ENCODE peak calls at places on chromosomes 7 and 10, in seven cellular contexts. J is pancreas; Q is cardiac fibroblast; F is right lobe of liver; C is CD8-positive, alpha-beta T cell; T is cardiac muscle cell; E is ascending aorta. G is an unnamed sample.

GRCh38 chr10:62457598-62457997 is 83.4 kb downstream of the ZNF365 start:
- DNase-seq in J (no peak), Q (no peak), F (no peak), C (no peak), T (no peak), E (no peak), G (no peak)

GRCh38 chr7:158034571-158034970 is 553.1 kb downstream of the PTPRN2 start:
- DNase-seq in J (no peak), Q (no peak), F (no peak), C (no peak), T (no peak), E (no peak), G (no peak)

GRCh38 chr10:86657396-86658011 is 3.2 kb downstream of the OPN4 start:
- DNase-seq in J (no peak), Q (peak; percentile 57), F (no peak), C (no peak), T (no peak), E (peak; percentile 6), G (no peak)

GRCh38 chr7:91780526-91780925 is 100.0 kb downstream of the MTERF1 start:
- DNase-seq in J (no peak), Q (no peak), F (no peak), C (no peak), T (no peak), E (no peak), G (no peak)

GRCh38 chr7:135704074-135704473 is 23.9 kb downstream of the SLC13A4 start:
- DNase-seq in J (no peak), Q (no peak), F (no peak), C (no peak), T (no peak), E (no peak), G (no peak)

GRCh38 chr10:98264378-98265065 is 3.5 kb downstream of the LOXL4 start:
- DNase-seq in J (no peak), Q (no peak), F (no peak), C (no peak), T (no peak), E (no peak), G (no peak)

GRCh38 chr10:21517134-21517982 is 8.1 kb downstream of the SKIDA1 start:
- DNase-seq in J (peak; percentile 47), Q (peak; percentile 51), F (peak; percentile 80), C (no peak), T (peak; percentile 77), E (no peak), G (no peak)

GRCh38 chr7:107506683-107507339 is 37.0 kb downstream of the GPR22 start:
- DNase-seq in J (peak; percentile 80), Q (no peak), F (no peak), C (no peak), T (no peak), E (no peak), G (no peak)

GRCh38 chr10:111593578-111593977 is 516.7 kb downstream of the ADRA2A start:
- DNase-seq in J (no peak), Q (peak; percentile 17), F (no peak), C (no peak), T (no peak), E (no peak), G (no peak)

GRCh38 chr10:132536241-132536963 is 1.2 kb upstream of the INPP5A start:
- DNase-seq in J (no peak), Q (no peak), F (peak; percentile 63), C (no peak), T (peak; percentile 51), E (no peak), G (no peak)

GRCh38 chr7:99011341-99011705 is 132.6 kb downstream of the SMURF1 start:
- DNase-seq in J (no peak), Q (no peak), F (no peak), C (no peak), T (no peak), E (no peak), G (no peak)

DNA sequence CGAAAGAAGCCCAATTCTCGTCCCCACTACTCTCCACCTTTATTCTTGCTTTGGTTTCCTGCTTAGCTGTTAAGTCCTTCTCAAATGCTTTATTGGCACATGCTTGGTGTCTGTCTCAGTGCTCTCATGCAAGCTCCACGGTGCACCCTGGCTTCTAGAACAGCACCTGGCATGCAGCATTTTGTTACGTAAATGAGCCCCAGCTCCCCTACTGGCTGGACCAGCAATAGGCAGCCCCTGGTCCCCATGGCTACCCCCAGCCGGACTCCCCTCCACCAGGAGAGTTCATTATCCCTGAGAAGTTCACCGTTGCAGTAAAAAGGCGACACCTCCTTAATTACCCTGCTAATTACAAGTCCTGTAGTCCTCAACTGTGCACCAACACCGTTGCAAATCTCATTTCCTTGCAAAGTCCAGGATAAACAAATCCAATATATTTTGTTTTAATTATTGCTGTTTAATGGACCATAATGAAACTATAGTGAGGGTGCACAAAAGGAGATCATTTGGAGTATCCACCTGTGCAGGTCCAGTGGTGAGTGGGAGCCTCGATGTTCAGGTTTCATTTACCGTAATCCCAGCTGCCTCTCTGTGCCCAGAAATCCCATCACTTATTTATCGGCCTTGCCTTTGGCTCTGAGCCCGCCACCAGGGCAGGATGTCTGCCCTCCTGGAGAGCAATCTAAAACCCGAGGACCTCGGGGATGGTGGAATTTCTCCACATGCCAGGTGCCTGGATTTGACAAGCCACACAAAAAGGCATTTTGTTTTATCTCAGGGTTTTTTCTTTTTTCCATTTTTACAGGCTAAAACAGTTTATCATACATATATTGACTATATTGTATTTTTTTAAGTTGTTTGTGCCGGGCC is 12.8 kb upstream of the DRGX start:
- DNase-seq in J (peak; percentile 29), Q (no peak), F (no peak), C (no peak), T (peak; percentile 11), E (no peak), G (no peak)
- TF ChIP-seq CTCF in J (no peak), Q (no peak), F (peak; percentile 18), C (no peak), T (peak; percentile 30), E (no peak), G (no peak)

GRCh38 chr7:2821161-2821841 is 22.8 kb downstream of the GNA12 start:
- DNase-seq in J (peak; percentile 68), Q (peak; percentile 94), F (no peak), C (no peak), T (no peak), E (no peak), G (no peak)
- TF ChIP-seq CTCF in J (no peak), Q (peak; percentile 11), F (no peak), C (no peak), T (no peak), E (no peak), G (no peak)

DNA sequence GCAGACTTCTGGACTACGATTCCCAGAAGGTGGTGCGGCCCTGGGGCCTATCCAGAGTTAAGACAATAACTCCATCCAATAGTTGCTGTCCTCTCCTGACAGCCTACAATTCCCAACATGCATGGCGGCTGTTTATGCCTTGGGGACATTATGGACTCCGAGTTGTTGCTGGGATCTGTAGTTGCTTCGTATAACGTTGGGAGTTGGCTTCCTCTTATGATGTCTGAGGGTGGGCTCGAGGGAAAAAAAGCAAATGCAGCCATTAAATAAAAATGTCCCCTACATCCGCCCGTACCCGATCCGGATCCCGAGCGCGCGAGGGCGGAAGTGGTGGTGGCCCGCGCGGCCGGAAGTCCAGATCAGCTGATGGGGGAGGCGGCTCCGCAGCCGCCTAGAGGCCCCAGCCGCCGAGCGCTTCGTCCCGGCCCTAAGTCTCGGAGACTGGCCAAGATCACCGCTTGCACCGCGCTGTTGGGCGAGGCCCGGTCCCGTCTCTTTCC is at the start of gene ZSWIM8:
- DNase-seq in J (peak; percentile 82), Q (peak; percentile 97), F (peak; percentile 93), C (peak; percentile 83), T (peak; percentile 93), E (peak; percentile 81), G (peak; percentile 64)
- TF ChIP-seq CTCF in J (no peak), Q (no peak), F (peak; percentile 2), C (no peak), T (no peak), E (no peak), G (no peak)

GRCh38 chr10:95336702-95337101 is 45.9 kb upstream of the PDLIM1 start:
- DNase-seq in J (no peak), Q (no peak), F (no peak), C (no peak), T (no peak), E (no peak), G (no peak)
- TF ChIP-seq CTCF in J (no peak), Q (no peak), F (no peak), C (no peak), T (no peak), E (no peak), G (no peak)

GRCh38 chr7:80098795-80099194 is 35.8 kb upstream of the GNAI1 start:
- DNase-seq in J (no peak), Q (no peak), F (no peak), C (no peak), T (no peak), E (no peak), G (no peak)
- TF ChIP-seq CTCF in J (no peak), Q (peak; percentile 8), F (no peak), C (no peak), T (no peak), E (no peak), G (no peak)

GRCh38 chr10:88582806-88583583 is at the start of gene RNLS:
- DNase-seq in J (peak; percentile 74), Q (peak; percentile 62), F (peak; percentile 85), C (peak; percentile 52), T (peak; percentile 40), E (no peak), G (peak; percentile 25)
- TF ChIP-seq CTCF in J (peak; percentile 61), Q (peak; percentile 80), F (peak; percentile 80), C (peak; percentile 61), T (peak; percentile 77), E (peak; percentile 70), G (peak; percentile 46)

G was measured in omental fat pad.